ENCODE peak calls at places on chromosomes 2 and 18, in four cellular contexts. One of them, this sample, is unnamed.

GRCh38 chr18:71707985-71708500 is 836.1 kb downstream of the CBLN2 start:
- DNase-seq in Panc1: no peak
- DNase-seq in cardiac muscle cell: no peak
- DNase-seq in CD8-positive, alpha-beta T cell: no peak
- DNase-seq in this sample: no peak

GRCh38 chr18:955379-956066 is 50.9 kb downstream of the ADCYAP1 start:
- DNase-seq in cardiac muscle cell: no peak
- DNase-seq in Panc1: no peak
- DNase-seq in CD8-positive, alpha-beta T cell: no peak
- DNase-seq in this sample: no peak

GRCh38 chr2:35292269-35292668 is 1063.3 kb upstream of the CRIM1 start:
- DNase-seq in Panc1: no peak
- DNase-seq in cardiac muscle cell: peak; percentile 62
- DNase-seq in CD8-positive, alpha-beta T cell: no peak
- DNase-seq in this sample: no peak

GRCh38 chr18:31258789-31259188 is 59.2 kb upstream of the DSG1 start:
- DNase-seq in Panc1: no peak
- DNase-seq in cardiac muscle cell: no peak
- DNase-seq in CD8-positive, alpha-beta T cell: no peak
- DNase-seq in this sample: no peak

GRCh38 chr2:173457366-173457765 is 102.7 kb downstream of the CDCA7 start:
- DNase-seq in CD8-positive, alpha-beta T cell: no peak
- DNase-seq in Panc1: no peak
- DNase-seq in cardiac muscle cell: no peak
- DNase-seq in this sample: no peak

GRCh38 chr2:70978388-70979357 is at the start of gene ANKRD53:
- DNase-seq in CD8-positive, alpha-beta T cell: no peak
- DNase-seq in cardiac muscle cell: peak; percentile 61
- DNase-seq in Panc1: no peak
- DNase-seq in this sample: peak; percentile 56

GRCh38 chr2:34266908-34267697 is 668.0 kb upstream of the FAM98A start:
- DNase-seq in cardiac muscle cell: no peak
- DNase-seq in Panc1: no peak
- DNase-seq in CD8-positive, alpha-beta T cell: no peak
- DNase-seq in this sample: no peak

GRCh38 chr2:97834610-97835009 is 121.2 kb downstream of the ZAP70 start:
- DNase-seq in CD8-positive, alpha-beta T cell: no peak
- DNase-seq in cardiac muscle cell: no peak
- DNase-seq in Panc1: no peak
- DNase-seq in this sample: peak; percentile 8

GRCh38 chr2:235661136-235661535 is 167.3 kb downstream of the AGAP1 start:
- DNase-seq in CD8-positive, alpha-beta T cell: no peak
- DNase-seq in cardiac muscle cell: no peak
- DNase-seq in Panc1: no peak
- DNase-seq in this sample: no peak

GRCh38 chr2:240322991-240323390 is 112.5 kb upstream of the GPC1 start:
- DNase-seq in Panc1: no peak
- DNase-seq in CD8-positive, alpha-beta T cell: no peak
- DNase-seq in cardiac muscle cell: no peak
- DNase-seq in this sample: no peak

GRCh38 chr18:3970929-3971328 is 484.2 kb downstream of the DLGAP1 start:
- DNase-seq in cardiac muscle cell: peak; percentile 55
- DNase-seq in Panc1: no peak
- DNase-seq in CD8-positive, alpha-beta T cell: no peak
- DNase-seq in this sample: no peak

GRCh38 chr2:240922982-240923537 is 16.9 kb downstream of the CROCC2 start:
- DNase-seq in cardiac muscle cell: no peak
- DNase-seq in CD8-positive, alpha-beta T cell: no peak
- DNase-seq in Panc1: no peak
- DNase-seq in this sample: no peak

GRCh38 chr18:30234755-30235154 is 807.8 kb downstream of the DSC3 start:
- DNase-seq in Panc1: no peak
- DNase-seq in cardiac muscle cell: peak; percentile 1
- DNase-seq in CD8-positive, alpha-beta T cell: no peak
- DNase-seq in this sample: no peak

GRCh38 chr2:161165266-161165665 is 5.0 kb downstream of the TANK start:
- DNase-seq in cardiac muscle cell: no peak
- DNase-seq in Panc1: no peak
- DNase-seq in CD8-positive, alpha-beta T cell: no peak
- DNase-seq in this sample: peak; percentile 78

GRCh38 chr2:162934191-162934590 is 95.6 kb upstream of the KCNH7 start:
- DNase-seq in Panc1: no peak
- DNase-seq in cardiac muscle cell: no peak
- DNase-seq in CD8-positive, alpha-beta T cell: no peak
- DNase-seq in this sample: no peak

GRCh38 chr2:137947714-137948336 is 16.4 kb upstream of the HNMT start:
- DNase-seq in cardiac muscle cell: peak; percentile 72
- DNase-seq in Panc1: no peak
- DNase-seq in CD8-positive, alpha-beta T cell: no peak
- DNase-seq in this sample: peak; percentile 89

GRCh38 chr18:72840109-72840508 is 27.7 kb downstream of the NETO1 start:
- DNase-seq in CD8-positive, alpha-beta T cell: no peak
- DNase-seq in cardiac muscle cell: no peak
- DNase-seq in Panc1: no peak
- DNase-seq in this sample: no peak

GRCh38 chr2:236570081-236570979 is 705 bp downstream of the ACKR3 start:
- DNase-seq in Panc1: no peak
- DNase-seq in CD8-positive, alpha-beta T cell: no peak
- DNase-seq in cardiac muscle cell: no peak
- DNase-seq in this sample: no peak

GRCh38 chr18:10404148-10404547 is 50.3 kb upstream of the APCDD1 start:
- DNase-seq in cardiac muscle cell: no peak
- DNase-seq in CD8-positive, alpha-beta T cell: no peak
- DNase-seq in Panc1: no peak
- DNase-seq in this sample: no peak

GRCh38 chr18:80197490-80197889 is 49.8 kb downstream of the PARD6G start:
- DNase-seq in Panc1: no peak
- DNase-seq in cardiac muscle cell: no peak
- DNase-seq in CD8-positive, alpha-beta T cell: no peak
- DNase-seq in this sample: no peak

GRCh38 chr2:181161615-181162014 is 181.2 kb downstream of the UBE2E3 start:
- DNase-seq in Panc1: no peak
- DNase-seq in cardiac muscle cell: no peak
- DNase-seq in CD8-positive, alpha-beta T cell: no peak
- DNase-seq in this sample: no peak

GRCh38 chr2:212538156-212539144 is at the start of gene ERBB4:
- DNase-seq in Panc1: no peak
- DNase-seq in CD8-positive, alpha-beta T cell: no peak
- DNase-seq in cardiac muscle cell: peak; percentile 54
- DNase-seq in this sample: peak; percentile 5

GRCh38 chr2:27264753-27265535 is 2.1 kb upstream of the SLC30A3 start:
- DNase-seq in Panc1: no peak
- DNase-seq in cardiac muscle cell: peak; percentile 90
- DNase-seq in CD8-positive, alpha-beta T cell: peak; percentile 48
- DNase-seq in this sample: peak; percentile 43

GRCh38 chr2:27261926-27262298 is 935 bp downstream of the SLC30A3 start:
- DNase-seq in CD8-positive, alpha-beta T cell: no peak
- DNase-seq in Panc1: no peak
- DNase-seq in cardiac muscle cell: no peak
- DNase-seq in this sample: no peak

GRCh38 chr2:27264253-27264752 is 1.5 kb upstream of the SLC30A3 start:
- DNase-seq in Panc1: no peak
- DNase-seq in CD8-positive, alpha-beta T cell: no peak
- DNase-seq in cardiac muscle cell: peak; percentile 42
- DNase-seq in this sample: no peak

GRCh38 chr2:27262379-27263286 is at the start of gene SLC30A3:
- DNase-seq in CD8-positive, alpha-beta T cell: peak; percentile 43
- DNase-seq in cardiac muscle cell: peak; percentile 89
- DNase-seq in Panc1: no peak
- DNase-seq in this sample: peak; percentile 27

GRCh38 chr2:27263287-27264252 is 723 bp upstream of the SLC30A3 start:
- DNase-seq in Panc1: no peak
- DNase-seq in cardiac muscle cell: peak; percentile 38
- DNase-seq in CD8-positive, alpha-beta T cell: no peak
- DNase-seq in this sample: no peak
- H3K4me3 ChIP-seq in Panc1: peak overlapping the region; percentile 43
- H3K4me3 ChIP-seq in cardiac muscle cell: peak overlapping the region; percentile 92
- H3K4me3 ChIP-seq in CD8-positive, alpha-beta T cell: peak overlapping the region; percentile 55
- H3K4me3 ChIP-seq in this sample: peak overlapping the region; percentile 25

GRCh38 chr18:77054606-77055428 is 77.8 kb downstream of the MBP start:
- DNase-seq in Panc1: peak; percentile 95
- DNase-seq in CD8-positive, alpha-beta T cell: peak; percentile 68
- DNase-seq in cardiac muscle cell: peak; percentile 68
- DNase-seq in this sample: peak; percentile 87
- TF ChIP-seq CTCF in Panc1: no peak
- TF ChIP-seq CTCF in CD8-positive, alpha-beta T cell: peak; percentile 53
- TF ChIP-seq CTCF in cardiac muscle cell: peak; percentile 94
- TF ChIP-seq CTCF in this sample: peak; percentile 86

GRCh38 chr2:218282173-218282991 is 9.9 kb downstream of the TMBIM1 start:
- DNase-seq in CD8-positive, alpha-beta T cell: no peak
- DNase-seq in Panc1: no peak
- DNase-seq in cardiac muscle cell: no peak
- DNase-seq in this sample: no peak

GRCh38 chr2:218286570-218287459 is 5.5 kb downstream of the TMBIM1 start:
- DNase-seq in cardiac muscle cell: peak; percentile 87
- DNase-seq in Panc1: peak; percentile 83
- DNase-seq in CD8-positive, alpha-beta T cell: peak; percentile 65
- DNase-seq in this sample: peak; percentile 98

GRCh38 chr2:218281449-218281848 is 10.9 kb downstream of the TMBIM1 start:
- DNase-seq in CD8-positive, alpha-beta T cell: no peak
- DNase-seq in Panc1: no peak
- DNase-seq in cardiac muscle cell: no peak
- DNase-seq in this sample: no peak

GRCh38 chr2:218284106-218284811 is 8.0 kb downstream of the TMBIM1 start:
- DNase-seq in cardiac muscle cell: no peak
- DNase-seq in CD8-positive, alpha-beta T cell: peak; percentile 34
- DNase-seq in Panc1: no peak
- DNase-seq in this sample: peak; percentile 74

DNA sequence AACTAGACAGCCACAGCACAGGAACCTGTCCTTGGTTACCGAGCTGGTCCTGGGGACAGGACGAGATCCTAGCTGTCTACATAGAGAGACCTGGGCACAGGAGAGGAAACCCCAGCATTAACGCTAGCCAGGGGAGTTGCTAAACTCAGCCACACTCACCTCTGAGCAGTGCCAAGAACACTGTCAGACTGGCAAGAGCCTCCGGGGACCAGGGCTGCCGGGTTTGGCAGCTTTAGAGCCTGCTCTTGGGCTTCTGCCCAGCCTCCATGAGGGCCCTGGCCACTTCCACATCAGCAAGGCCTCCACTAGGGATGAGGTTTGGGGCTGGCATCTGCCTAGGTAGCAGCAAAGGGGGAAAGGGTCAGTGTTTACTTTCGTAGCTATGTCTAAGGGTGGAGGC is 6.7 kb downstream of the TMBIM1 start:
- DNase-seq in CD8-positive, alpha-beta T cell: no peak
- DNase-seq in Panc1: no peak
- DNase-seq in cardiac muscle cell: no peak
- DNase-seq in this sample: peak; percentile 65
- H3K4me3 ChIP-seq in CD8-positive, alpha-beta T cell: peak overlapping the region; percentile 60
- H3K4me3 ChIP-seq in Panc1: no peak overlapping the region
- H3K4me3 ChIP-seq in cardiac muscle cell: no peak overlapping the region
- H3K4me3 ChIP-seq in this sample: peak overlapping the region; percentile 28

GRCh38 chr2:130288467-130289403 is 54.0 kb upstream of the IMP4 start:
- DNase-seq in cardiac muscle cell: no peak
- DNase-seq in Panc1: peak; percentile 8
- DNase-seq in CD8-positive, alpha-beta T cell: no peak
- DNase-seq in this sample: no peak
- TF ChIP-seq CTCF in cardiac muscle cell: no peak
- TF ChIP-seq CTCF in Panc1: peak; percentile 85
- TF ChIP-seq CTCF in CD8-positive, alpha-beta T cell: no peak
- TF ChIP-seq CTCF in this sample: no peak

GRCh38 chr18:46096651-46097300 is 1.3 kb downstream of the ATP5F1A start:
- DNase-seq in cardiac muscle cell: no peak
- DNase-seq in Panc1: no peak
- DNase-seq in CD8-positive, alpha-beta T cell: no peak
- DNase-seq in this sample: no peak
- H3K4me3 ChIP-seq in cardiac muscle cell: peak overlapping the region; percentile 88
- H3K4me3 ChIP-seq in Panc1: peak overlapping the region; percentile 78
- H3K4me3 ChIP-seq in CD8-positive, alpha-beta T cell: peak overlapping the region; percentile 60
- H3K4me3 ChIP-seq in this sample: peak overlapping the region; percentile 85

DNA sequence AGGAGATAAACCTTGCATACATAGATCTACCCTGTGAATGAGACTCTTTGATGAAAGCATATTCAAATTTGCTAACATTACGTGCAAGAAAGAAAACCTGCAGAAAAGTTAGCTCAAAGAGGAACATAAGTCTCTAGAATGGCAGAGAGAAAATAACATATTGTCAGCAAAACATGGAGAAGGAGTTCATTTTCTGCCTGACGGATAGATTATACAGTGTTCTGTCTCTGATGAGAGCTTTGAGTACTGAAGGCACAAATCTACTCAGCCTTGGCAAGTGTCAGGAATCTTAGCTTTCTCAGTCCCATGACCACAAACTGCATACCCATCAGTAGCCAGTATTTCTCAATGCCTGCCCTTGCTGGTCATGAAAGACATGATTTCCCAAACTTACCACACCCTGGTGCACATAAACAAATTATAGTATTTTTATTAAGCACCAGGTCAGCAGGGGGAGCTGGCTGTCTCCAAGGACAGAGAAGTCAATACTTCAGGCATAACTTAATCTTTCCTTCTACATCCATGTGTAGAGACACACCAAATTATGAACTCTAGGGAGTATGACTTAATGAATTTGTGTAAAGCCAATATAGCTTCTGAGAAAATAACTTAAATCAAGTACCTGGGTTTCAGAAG is 401.2 kb upstream of the SOX11 start:
- DNase-seq in Panc1: no peak
- DNase-seq in CD8-positive, alpha-beta T cell: no peak
- DNase-seq in cardiac muscle cell: peak; percentile 2
- DNase-seq in this sample: no peak
- TF ChIP-seq CTCF in Panc1: no peak
- TF ChIP-seq CTCF in CD8-positive, alpha-beta T cell: no peak
- TF ChIP-seq CTCF in cardiac muscle cell: no peak
- TF ChIP-seq CTCF in this sample: no peak

GRCh38 chr2:197209742-197210408 is 100.7 kb downstream of the ANKRD44 start:
- DNase-seq in Panc1: no peak
- DNase-seq in cardiac muscle cell: no peak
- DNase-seq in CD8-positive, alpha-beta T cell: peak; percentile 22
- DNase-seq in this sample: no peak
- H3K4me3 ChIP-seq in Panc1: no peak overlapping the region
- H3K4me3 ChIP-seq in cardiac muscle cell: no peak overlapping the region
- H3K4me3 ChIP-seq in CD8-positive, alpha-beta T cell: peak overlapping the region; percentile 11
- H3K4me3 ChIP-seq in this sample: no peak overlapping the region